ENCODE peak calls at places on chromosomes 7 and 10, in five cellular contexts. I is PC-9, L is OCI-LY7, S is astrocyte, X is GM23338. O is an unnamed sample.

GRCh38 chr10:124026337-124026939 is 67.0 kb downstream of the CHST15 start:
- DNase-seq in X (peak; percentile 54), L (no peak), I (no peak), S (no peak), O (no peak)

GRCh38 chr7:50496541-50496940 is 46.4 kb upstream of the FIGNL1 start:
- DNase-seq in I (no peak), S (no peak), X (no peak), L (no peak), O (no peak)

GRCh38 chr7:154546946-154547587 is 455.9 kb downstream of the PAXIP1 start:
- DNase-seq in L (no peak), I (no peak), X (no peak), S (no peak), O (no peak)

GRCh38 chr10:61166065-61166464 is 222.1 kb upstream of the RHOBTB1 start:
- DNase-seq in X (no peak), S (no peak), L (no peak), I (no peak), O (no peak)

GRCh38 chr10:28796606-28797512 is 119.5 kb downstream of the BAMBI start:
- DNase-seq in S (peak; percentile 75), L (no peak), I (no peak), X (no peak), O (no peak)

GRCh38 chr7:82467020-82467419 is 23.4 kb upstream of the CACNA2D1 start:
- DNase-seq in I (no peak), L (no peak), X (no peak), S (no peak), O (no peak)

GRCh38 chr10:34489973-34490372 is 325.1 kb downstream of the PARD3 start:
- DNase-seq in X (no peak), L (no peak), I (no peak), S (peak; percentile 82), O (no peak)

GRCh38 chr10:86686972-86687371 is 18.7 kb downstream of the LDB3 start:
- DNase-seq in L (no peak), I (no peak), S (no peak), X (no peak), O (no peak)

GRCh38 chr10:48444266-48444665 is 137.8 kb downstream of the MAPK8 start:
- DNase-seq in S (no peak), L (peak; percentile 16), X (peak; percentile 60), I (no peak), O (no peak)

GRCh38 chr10:16770646-16771045 is 46.6 kb downstream of the RSU1 start:
- DNase-seq in X (no peak), L (no peak), S (no peak), I (no peak), O (no peak)

GRCh38 chr10:71963756-71964668 is at the start of gene CHST3:
- DNase-seq in X (peak; percentile 68), S (peak; percentile 50), I (peak; percentile 58), L (no peak), O (no peak)

GRCh38 chr7:30909431-30909830 is 2.2 kb upstream of the AQP1 start:
- DNase-seq in L (no peak), X (no peak), I (no peak), S (no peak), O (no peak)

GRCh38 chr10:69335063-69335587 is 56.8 kb downstream of the HK1 start:
- DNase-seq in L (no peak), X (no peak), S (no peak), I (peak; percentile 57), O (no peak)

GRCh38 chr10:45261243-45261775 is 54.1 kb downstream of the OR13A1 start:
- DNase-seq in L (no peak), X (no peak), S (no peak), I (no peak), O (no peak)

GRCh38 chr10:73898730-73899400 is 12.1 kb upstream of the PLAU start:
- DNase-seq in I (no peak), X (no peak), L (no peak), S (peak; percentile 55), O (no peak)

GRCh38 chr7:21690717-21691116 is 147.9 kb downstream of the DNAH11 start:
- DNase-seq in L (no peak), I (no peak), S (no peak), X (peak; percentile 22), O (no peak)

GRCh38 chr10:58587676-58588075 is 75.0 kb downstream of the BICC1 start:
- DNase-seq in S (no peak), X (no peak), I (no peak), L (no peak), O (no peak)

GRCh38 chr10:92126100-92126650 is 164.7 kb downstream of the CPEB3 start:
- DNase-seq in L (no peak), S (peak; percentile 65), X (no peak), I (no peak), O (no peak)

GRCh38 chr7:34928560-34928959 is 108.7 kb downstream of the DPY19L1 start:
- DNase-seq in L (no peak), S (no peak), X (no peak), I (no peak), O (no peak)

GRCh38 chr7:600149-600814 is 80.6 kb upstream of the PDGFA start:
- DNase-seq in X (no peak), I (no peak), S (no peak), L (no peak), O (no peak)

GRCh38 chr10:89082086-89082485 is 91.5 kb downstream of the FAS start:
- DNase-seq in L (no peak), S (no peak), I (no peak), X (no peak), O (no peak)

GRCh38 chr7:101880536-101881443 is 63.4 kb downstream of the CUX1 start:
- DNase-seq in L (no peak), S (peak; percentile 94), I (no peak), X (no peak), O (no peak)

GRCh38 chr10:88239212-88239611 is 343.9 kb downstream of the RNLS start:
- DNase-seq in X (no peak), L (no peak), S (no peak), I (no peak), O (no peak)

GRCh38 chr10:33157108-33157507 is 177.4 kb downstream of the NRP1 start:
- DNase-seq in S (no peak), X (no peak), L (no peak), I (no peak), O (no peak)

GRCh38 chr7:36514289-36515243 is 124.9 kb downstream of the ANLN start:
- DNase-seq in S (no peak), I (no peak), L (no peak), X (no peak), O (no peak)

GRCh38 chr7:50812847-50813475 is 30.3 kb upstream of the GRB10 start:
- DNase-seq in I (peak; percentile 87), X (peak; percentile 13), S (peak; percentile 79), L (no peak), O (no peak)

GRCh38 chr10:120598377-120598776 is 141.3 kb downstream of the PLPP4 start:
- DNase-seq in I (no peak), S (no peak), X (no peak), L (no peak), O (no peak)

GRCh38 chr10:59857921-59858320 is 48.4 kb downstream of the CCDC6 start:
- DNase-seq in I (no peak), X (no peak), S (no peak), L (no peak), O (no peak)

GRCh38 chr7:149771199-149771636 is 2.2 kb downstream of the ZNF467 start:
- DNase-seq in S (no peak), L (no peak), X (peak; percentile 30), I (no peak), O (no peak)

GRCh38 chr10:62183442-62183841 is 85.2 kb downstream of the RTKN2 start:
- DNase-seq in L (peak; percentile 20), S (peak; percentile 36), X (no peak), I (no peak), O (no peak)

GRCh38 chr7:20304366-20304765 is 26.3 kb upstream of the ITGB8 start:
- DNase-seq in L (no peak), I (no peak), S (no peak), X (peak; percentile 20), O (no peak)

GRCh38 chr10:78805176-78805575 is 263.6 kb upstream of the ZMIZ1 start:
- DNase-seq in X (no peak), I (no peak), L (no peak), S (peak; percentile 100), O (no peak)

GRCh38 chr10:89861584-89862287 is 160.3 kb downstream of the KIF20B start:
- DNase-seq in X (no peak), I (no peak), L (no peak), S (peak; percentile 83), O (no peak)

GRCh38 chr10:133196221-133196920 is 33.6 kb upstream of the UTF1 start:
- DNase-seq in I (no peak), S (no peak), L (no peak), X (no peak), O (no peak)

GRCh38 chr7:147803625-147804024 is 786.9 kb upstream of the C7orf33 start:
- DNase-seq in I (no peak), X (no peak), L (no peak), S (no peak), O (no peak)

GRCh38 chr10:103837370-103838094 is 17.8 kb downstream of the SH3PXD2A start:
- DNase-seq in I (no peak), L (peak; percentile 70), X (no peak), S (no peak), O (no peak)
- H3K27ac ChIP-seq in I (no peak overlapping the region), L (peak overlapping the region; percentile 2), X (no peak overlapping the region), S (no peak overlapping the region), O (no peak overlapping the region)

DNA sequence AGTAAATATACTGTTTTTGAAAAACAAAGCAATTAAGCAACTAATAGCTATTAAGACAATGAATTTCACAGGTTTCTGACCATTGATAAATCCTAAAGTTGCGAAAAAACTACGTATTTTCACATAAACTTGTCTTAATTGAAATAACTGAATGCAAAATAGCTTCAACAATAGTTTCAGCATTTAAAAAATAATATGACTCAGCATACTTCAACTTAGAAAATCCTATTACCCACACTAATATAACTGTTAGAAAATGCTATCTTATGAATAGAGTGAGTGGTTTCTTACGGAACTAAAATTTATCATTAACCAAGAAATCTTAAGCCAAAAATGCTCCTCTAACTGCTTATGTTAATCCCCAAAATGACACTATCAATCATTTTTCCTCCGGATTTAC is 183.9 kb downstream of the AVL9 start:
- DNase-seq in I (no peak), X (no peak), S (no peak), L (no peak), O (no peak)
- H3K27ac ChIP-seq in I (peak overlapping the region; percentile 86), X (peak overlapping the region; percentile 86), S (no peak overlapping the region), L (no peak overlapping the region), O (no peak overlapping the region)

GRCh38 chr7:155938129-155938528 is 125.9 kb upstream of the SHH start:
- DNase-seq in L (no peak), I (no peak), X (no peak), S (no peak), O (no peak)
- H3K27ac ChIP-seq in L (no peak overlapping the region), I (no peak overlapping the region), X (no peak overlapping the region), S (no peak overlapping the region), O (no peak overlapping the region)

GRCh38 chr7:109460296-109460695 is 890.6 kb downstream of the DNAJB9 start:
- DNase-seq in S (no peak), L (no peak), X (no peak), I (no peak), O (no peak)
- H3K27ac ChIP-seq in S (no peak overlapping the region), L (no peak overlapping the region), X (no peak overlapping the region), I (no peak overlapping the region), O (no peak overlapping the region)